ENCODE peak calls at places on chromosomes 7 and 10, in ten cellular contexts. P is WERI-Rb-1; O is astrocyte; G is right atrium auricular region; V is CD8-positive, alpha-beta T cell; A is prostate gland; W is thoracic aorta; Z is AG04450; Y is transverse colon; R is heart left ventricle. L is an unnamed sample.

GRCh38 chr7:138070908-138071307 is 5.4 kb upstream of the AKR1D1 start:
- DNase-seq in P (no peak), O (no peak), G (no peak), V (no peak), A (no peak), W (no peak), Z (no peak), Y (no peak), R (no peak), L (no peak)

GRCh38 chr10:70190581-70190980 is 20.3 kb upstream of the SAR1A start:
- DNase-seq in P (no peak), O (no peak), G (no peak), V (no peak), A (no peak), W (no peak), Z (no peak), Y (no peak), R (no peak), L (no peak)

GRCh38 chr10:49334993-49335972 is 36.3 kb downstream of the C10orf71 start:
- DNase-seq in P (no peak), O (no peak), G (no peak), V (no peak), A (no peak), W (no peak), Z (no peak), Y (no peak), R (no peak), L (no peak)

GRCh38 chr10:114632869-114633715 is 25.0 kb downstream of the ABLIM1 start:
- DNase-seq in P (peak; percentile 79), O (peak; percentile 97), G (peak; percentile 83), V (no peak), A (no peak), W (peak; percentile 46), Z (peak; percentile 69), Y (no peak), R (peak; percentile 55), L (peak; percentile 85)

GRCh38 chr7:96300487-96300886 is 21.4 kb downstream of the SLC25A13 start:
- DNase-seq in P (no peak), O (no peak), G (no peak), V (no peak), A (no peak), W (no peak), Z (no peak), Y (no peak), R (no peak), L (no peak)

GRCh38 chr10:33099748-33100147 is 141.7 kb upstream of the ITGB1 start:
- DNase-seq in P (no peak), O (peak; percentile 83), G (no peak), V (no peak), A (no peak), W (no peak), Z (no peak), Y (no peak), R (no peak), L (no peak)

GRCh38 chr7:691361-692045 is 35.0 kb upstream of the DNAAF5 start:
- DNase-seq in P (no peak), O (no peak), G (no peak), V (no peak), A (no peak), W (no peak), Z (no peak), Y (no peak), R (no peak), L (no peak)

GRCh38 chr10:93579089-93579488 is 12.6 kb downstream of the FFAR4 start:
- DNase-seq in P (no peak), O (peak; percentile 18), G (no peak), V (no peak), A (no peak), W (no peak), Z (no peak), Y (no peak), R (no peak), L (no peak)

GRCh38 chr7:88357794-88358533 is 51.3 kb upstream of the STEAP4 start:
- DNase-seq in P (no peak), O (no peak), G (no peak), V (no peak), A (no peak), W (no peak), Z (no peak), Y (no peak), R (no peak), L (peak; percentile 8)

GRCh38 chr10:35643151-35643975 is 1.3 kb upstream of the FZD8 start:
- DNase-seq in P (peak; percentile 27), O (peak; percentile 26), G (peak; percentile 88), V (no peak), A (peak; percentile 44), W (peak; percentile 27), Z (no peak), Y (peak; percentile 66), R (peak; percentile 86), L (peak; percentile 92)

GRCh38 chr10:21975378-21975990 is 28.0 kb downstream of the DNAJC1 start:
- DNase-seq in P (no peak), O (no peak), G (no peak), V (no peak), A (no peak), W (no peak), Z (no peak), Y (no peak), R (no peak), L (no peak)

GRCh38 chr7:82019538-82019937 is 249.7 kb upstream of the HGF start:
- DNase-seq in P (no peak), O (peak; percentile 51), G (no peak), V (no peak), A (no peak), W (no peak), Z (no peak), Y (no peak), R (no peak), L (no peak)

GRCh38 chr7:98594348-98594747 is 22.7 kb upstream of the NPTX2 start:
- DNase-seq in P (no peak), O (no peak), G (no peak), V (no peak), A (no peak), W (no peak), Z (no peak), Y (no peak), R (no peak), L (no peak)

GRCh38 chr7:12210179-12211053 is 678 bp upstream of the TMEM106B start:
- DNase-seq in P (peak; percentile 63), O (peak; percentile 41), G (no peak), V (no peak), A (peak; percentile 20), W (no peak), Z (no peak), Y (peak; percentile 57), R (no peak), L (peak; percentile 63)

GRCh38 chr10:121221991-121222390 is 370.8 kb downstream of the WDR11 start:
- DNase-seq in P (peak; percentile 60), O (no peak), G (no peak), V (no peak), A (no peak), W (no peak), Z (no peak), Y (no peak), R (no peak), L (no peak)

GRCh38 chr10:1301138-1301537 is 245.0 kb downstream of the WDR37 start:
- DNase-seq in P (no peak), O (no peak), G (no peak), V (no peak), A (no peak), W (no peak), Z (no peak), Y (no peak), R (no peak), L (no peak)

GRCh38 chr7:70506463-70506862 is 625.5 kb upstream of the GALNT17 start:
- DNase-seq in P (peak; percentile 64), O (no peak), G (no peak), V (no peak), A (no peak), W (no peak), Z (no peak), Y (no peak), R (no peak), L (no peak)
- TF ChIP-seq CTCF in P (peak; percentile 78), O (no peak), G (peak; percentile 34), V (no peak), A (no peak), W (no peak), Z (no peak), Y (no peak), R (peak; percentile 11), L (no peak)

GRCh38 chr7:47669178-47669878 is 87.4 kb upstream of the TNS3 start:
- DNase-seq in P (no peak), O (peak; percentile 96), G (peak; percentile 89), V (peak; percentile 26), A (no peak), W (peak; percentile 49), Z (peak; percentile 75), Y (peak; percentile 73), R (peak; percentile 81), L (peak; percentile 99)
- H3K27ac ChIP-seq in P (no peak overlapping the region), O (peak overlapping the region; percentile 79), G (no peak overlapping the region), V (no peak overlapping the region), A (no peak overlapping the region), W (peak overlapping the region; percentile 73), Z (peak overlapping the region; percentile 80), Y (peak overlapping the region; percentile 70), R (no peak overlapping the region), L (peak overlapping the region; percentile 84)

GRCh38 chr7:29765392-29765979 is 40.8 kb upstream of the WIPF3 start:
- DNase-seq in P (no peak), O (no peak), G (no peak), V (no peak), A (no peak), W (no peak), Z (no peak), Y (no peak), R (no peak), L (no peak)

GRCh38 chr7:29763266-29763665 is 43.0 kb upstream of the WIPF3 start:
- DNase-seq in P (no peak), O (no peak), G (no peak), V (no peak), A (no peak), W (no peak), Z (no peak), Y (no peak), R (no peak), L (no peak)

GRCh38 chr7:29764227-29764626 is 42.1 kb upstream of the WIPF3 start:
- DNase-seq in P (peak; percentile 55), O (no peak), G (no peak), V (no peak), A (no peak), W (no peak), Z (no peak), Y (peak; percentile 17), R (no peak), L (peak; percentile 6)
- TF ChIP-seq CTCF in P (peak; percentile 78), O (no peak), G (no peak), V (no peak), A (no peak), W (no peak), Z (no peak), Y (no peak), R (peak; percentile 18), L (no peak)

DNA sequence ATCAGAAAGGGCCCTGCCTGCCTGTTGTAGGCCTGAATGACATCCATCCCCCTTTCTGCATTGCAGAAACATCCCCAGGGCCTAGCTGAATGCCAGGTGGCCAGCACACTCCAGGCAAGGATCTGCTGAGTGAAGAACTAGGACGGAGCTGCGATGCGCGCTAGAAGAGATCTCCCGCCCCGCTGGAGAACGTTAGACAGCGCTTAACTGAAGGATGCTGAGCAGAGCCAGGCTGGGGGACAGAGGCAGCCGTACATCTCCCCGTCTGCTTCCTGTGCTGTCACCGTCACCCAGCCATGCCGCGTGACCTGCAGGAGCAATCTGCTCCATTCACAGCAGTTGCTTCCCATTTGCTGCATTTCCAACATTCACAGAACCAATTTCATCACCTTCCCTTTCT is 73.3 kb downstream of the FAM53B start:
- DNase-seq in P (no peak), O (no peak), G (no peak), V (no peak), A (no peak), W (no peak), Z (no peak), Y (no peak), R (peak; percentile 52), L (no peak)
- H3K27ac ChIP-seq in P (no peak overlapping the region), O (no peak overlapping the region), G (peak overlapping the region; percentile 40), V (peak overlapping the region; percentile 9), A (no peak overlapping the region), W (no peak overlapping the region), Z (peak overlapping the region; percentile 21), Y (peak overlapping the region; percentile 29), R (peak overlapping the region; percentile 45), L (peak overlapping the region; percentile 95)